ENCODE peak calls at places on chromosomes 12 and 14, in nine cellular contexts. V, Q, H, J, X, P, M, I and B are unnamed samples.

GRCh38 chr12:52867636-52868035 is 18.8 kb upstream of the KRT78 start:
- DNase-seq in M (no peak), P (peak), H (no peak), X (no peak), J (no peak), Q (no peak), I (peak), V (no peak), B (no peak)

GRCh38 chr14:89617471-89618291 is 200.6 kb upstream of the FOXN3 start:
- DNase-seq in I (no peak), J (peak), H (peak), P (peak), V (peak), Q (no peak), X (peak), M (no peak), B (peak)

GRCh38 chr12:110174373-110174996 is 50.3 kb downstream of the IFT81 start:
- DNase-seq in J (no peak), P (no peak), X (no peak), Q (no peak), I (no peak), V (no peak), M (no peak), H (no peak), B (no peak)

GRCh38 chr12:93689076-93689834 is 12.1 kb downstream of the CRADD start:
- DNase-seq in J (no peak), I (no peak), Q (no peak), M (no peak), X (no peak), H (no peak), V (no peak), P (no peak), B (no peak)

GRCh38 chr14:75558440-75558839 is 20.0 kb upstream of the FLVCR2 start:
- DNase-seq in X (no peak), P (no peak), J (no peak), Q (no peak), H (no peak), I (no peak), V (no peak), M (no peak), B (no peak)

GRCh38 chr14:36293824-36294223 is 26.6 kb downstream of the MBIP start:
- DNase-seq in V (peak), Q (no peak), J (no peak), H (no peak), X (no peak), I (no peak), M (no peak), P (no peak), B (peak)

GRCh38 chr14:24274101-24274543 is 2.7 kb upstream of the RABGGTA start:
- DNase-seq in J (no peak), X (no peak), V (no peak), M (no peak), Q (no peak), H (peak), P (peak), I (no peak), B (no peak)

GRCh38 chr12:8037947-8038346 is 5.4 kb downstream of the FOXJ2 start:
- DNase-seq in P (no peak), V (no peak), J (no peak), M (no peak), H (no peak), X (no peak), Q (no peak), I (no peak), B (no peak)

GRCh38 chr14:70361893-70362292 is 2.4 kb upstream of the COX16 start:
- DNase-seq in H (no peak), X (no peak), Q (no peak), V (no peak), I (no peak), M (no peak), P (no peak), J (no peak), B (no peak)

GRCh38 chr14:95597784-95598204 is 62.9 kb downstream of the GLRX5 start:
- DNase-seq in H (peak), X (no peak), M (no peak), I (no peak), V (peak), P (no peak), Q (no peak), J (peak), B (peak)

GRCh38 chr14:89477391-89477790 is 60.4 kb upstream of the FOXN3 start:
- DNase-seq in V (no peak), Q (no peak), P (peak), J (no peak), H (no peak), X (no peak), M (no peak), I (no peak), B (peak)

GRCh38 chr14:31927348-31927826 is 149.7 kb upstream of the ARHGAP5 start:
- DNase-seq in Q (peak), H (no peak), P (no peak), V (peak), M (peak), J (no peak), X (no peak), I (peak), B (peak)

GRCh38 chr14:56805992-56806737 is 4.1 kb downstream of the OTX2 start:
- DNase-seq in Q (no peak), H (no peak), P (no peak), V (no peak), X (no peak), J (no peak), M (no peak), I (no peak), B (no peak)

GRCh38 chr12:21989819-21990412 is 48.7 kb upstream of the ABCC9 start:
- DNase-seq in P (no peak), Q (peak), J (no peak), X (no peak), H (no peak), I (no peak), M (no peak), V (peak), B (peak)

GRCh38 chr12:55957106-55957859 is 8.6 kb downstream of the PMEL start:
- DNase-seq in J (no peak), X (no peak), V (no peak), Q (no peak), P (peak), H (no peak), I (no peak), M (no peak), B (no peak)

GRCh38 chr12:55955344-55955743 is 10.5 kb downstream of the PMEL start:
- DNase-seq in J (no peak), P (no peak), H (no peak), X (no peak), I (no peak), V (no peak), M (no peak), Q (no peak), B (no peak)

DNA sequence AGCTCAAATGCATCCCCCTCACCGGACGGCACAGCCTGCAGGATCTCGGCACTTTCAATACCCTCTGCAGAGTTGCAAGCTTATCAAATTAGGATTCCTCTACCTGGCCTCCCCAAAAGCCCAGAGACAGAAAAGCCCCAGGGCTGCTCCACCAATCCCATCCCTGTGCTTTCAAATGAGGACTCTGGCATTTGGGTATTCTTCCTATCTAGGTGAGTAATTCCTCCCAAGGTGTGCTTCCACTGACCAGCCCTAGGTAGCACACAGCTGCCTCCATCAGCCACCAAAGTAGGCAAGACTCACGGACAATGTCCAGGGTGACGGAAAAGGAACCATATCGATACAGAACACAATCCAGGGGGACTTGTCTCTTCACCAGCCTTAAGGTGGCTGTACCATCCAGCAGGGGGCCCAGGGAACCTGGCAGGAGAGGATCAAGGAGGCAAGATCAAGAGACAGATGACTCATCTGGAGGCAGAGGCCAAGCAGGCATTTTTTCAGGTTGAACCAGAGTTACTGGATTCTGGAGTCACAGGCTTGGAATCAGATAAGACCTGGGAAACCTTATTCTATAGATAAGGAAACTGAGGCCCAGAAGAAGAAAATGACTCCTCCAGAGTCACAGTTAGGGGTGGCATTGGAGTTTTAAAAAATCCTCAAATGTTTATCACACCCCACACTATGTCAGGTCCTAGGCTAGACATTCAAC is 9.9 kb downstream of the PMEL start:
- DNase-seq in X (no peak), Q (no peak), V (peak), H (no peak), I (no peak), J (no peak), P (peak), M (peak), B (peak)
- TF ChIP-seq CTCF in X (no peak), Q (peak), V (peak), H (no peak), I (no peak), J (no peak), P (no peak), M (peak), B (peak)

DNA sequence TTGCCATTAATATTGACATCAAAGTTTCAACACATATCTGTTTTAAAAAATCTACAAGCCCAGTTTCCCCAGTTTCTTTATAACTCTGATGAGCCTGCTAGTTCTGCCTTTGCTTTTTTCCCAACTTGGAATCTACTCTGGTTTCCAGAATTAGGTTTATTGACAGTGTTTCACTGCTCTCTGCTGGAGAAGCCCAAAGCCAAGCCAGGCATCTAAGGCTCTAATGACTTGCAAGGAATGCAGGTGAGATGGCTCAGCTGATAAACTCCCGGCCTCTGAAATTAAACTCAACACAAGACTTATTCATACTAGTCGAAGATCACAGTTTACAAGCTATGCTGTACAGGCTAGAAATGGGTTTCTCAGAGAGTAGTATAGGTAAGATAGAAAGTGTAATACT is 54.3 kb downstream of the HMGA2 start:
- DNase-seq in I (no peak), P (no peak), M (no peak), X (no peak), H (no peak), Q (no peak), J (no peak), V (peak), B (no peak)
- TF ChIP-seq CTCF in I (no peak), P (peak), M (peak), X (no peak), H (peak), Q (peak), J (no peak), V (peak), B (peak)

DNA sequence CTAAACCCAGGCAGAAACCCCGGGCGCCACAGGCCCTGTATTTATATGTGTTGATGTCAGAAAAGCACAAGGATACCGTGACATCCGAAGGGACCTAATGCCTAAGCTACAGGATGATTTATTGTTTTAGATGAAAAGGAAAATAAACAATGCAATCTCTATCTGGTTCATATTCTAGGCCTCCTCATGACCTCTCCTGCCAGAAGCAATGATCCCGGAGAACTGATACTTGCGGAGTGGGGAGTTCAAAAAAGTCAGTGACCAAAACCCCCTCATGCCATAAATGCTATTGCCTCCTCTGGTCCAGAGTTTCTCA is 849 bp upstream of the CSRP2 start:
- DNase-seq in I (no peak), P (no peak), H (no peak), J (peak), V (no peak), Q (no peak), M (no peak), X (no peak), B (no peak)
- TF ChIP-seq CTCF in I (no peak), P (no peak), H (no peak), J (no peak), V (no peak), Q (no peak), M (no peak), X (peak), B (no peak)

GRCh38 chr12:66549050-66549389 is 129.9 kb downstream of the GRIP1 start:
- DNase-seq in M (no peak), J (no peak), X (no peak), I (no peak), V (no peak), P (no peak), Q (no peak), H (no peak), B (no peak)

GRCh38 chr12:66550626-66551025 is 128.2 kb downstream of the GRIP1 start:
- DNase-seq in V (no peak), J (no peak), M (no peak), P (no peak), Q (no peak), H (no peak), X (no peak), I (no peak), B (no peak)

GRCh38 chr12:66552753-66553152 is 126.1 kb downstream of the GRIP1 start:
- DNase-seq in J (no peak), Q (no peak), H (no peak), I (no peak), X (no peak), M (no peak), P (no peak), V (no peak), B (no peak)

GRCh38 chr12:66548338-66549049 is 130.4 kb downstream of the GRIP1 start:
- DNase-seq in Q (no peak), I (no peak), V (no peak), M (no peak), J (no peak), X (no peak), P (no peak), H (no peak), B (peak)
- TF ChIP-seq CTCF in Q (no peak), I (peak), V (peak), M (no peak), J (peak), X (no peak), P (no peak), H (peak), B (no peak)

GRCh38 chr12:85309180-85309579 is 29.2 kb downstream of the ALX1 start:
- DNase-seq in P (no peak), J (peak), X (no peak), H (no peak), I (no peak), M (no peak), Q (no peak), V (no peak), B (no peak)

GRCh38 chr12:85310456-85311076 is 30.5 kb downstream of the ALX1 start:
- DNase-seq in V (peak), P (no peak), J (no peak), M (no peak), Q (no peak), I (no peak), X (no peak), H (no peak), B (peak)

GRCh38 chr12:85308374-85308773 is 28.4 kb downstream of the ALX1 start:
- DNase-seq in P (no peak), V (no peak), H (no peak), J (no peak), X (no peak), Q (no peak), I (no peak), M (no peak), B (no peak)

DNA sequence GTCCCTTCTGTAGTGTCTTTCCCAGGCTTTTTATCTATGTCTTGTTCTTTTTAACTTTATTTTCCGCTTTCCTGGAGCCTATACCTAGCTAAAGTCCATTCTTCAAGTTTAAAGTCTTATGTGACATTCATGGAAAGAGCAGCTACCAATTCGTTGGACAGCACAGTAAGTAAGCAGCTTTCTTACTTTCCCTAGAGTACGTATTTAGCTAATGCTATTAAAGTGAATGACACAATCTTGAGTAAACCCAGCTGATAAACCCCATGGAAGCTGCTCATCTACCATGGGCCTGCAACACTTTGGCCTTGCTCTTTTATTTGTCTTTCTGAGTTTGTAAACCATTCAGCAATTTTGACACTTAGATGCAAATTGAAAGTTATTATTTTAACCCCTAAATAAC is 30.0 kb downstream of the ALX1 start:
- DNase-seq in M (no peak), I (no peak), V (no peak), X (no peak), H (no peak), P (no peak), J (no peak), Q (no peak), B (no peak)
- TF ChIP-seq CTCF in M (no peak), I (no peak), V (no peak), X (no peak), H (no peak), P (no peak), J (no peak), Q (no peak), B (no peak)